ENCODE peak calls at places on chromosomes 16 and 17, in nine cellular contexts. One of them, this sample, is unnamed.

GRCh38 chr16:69443809-69444611 is 19.6 kb downstream of the CYB5B start:
- DNase-seq in nucleus accumbens: no peak
- DNase-seq in amniotic stem cell: peak; percentile 33
- DNase-seq in stromal cell of bone marrow: no peak
- DNase-seq in GM13976: no peak
- DNase-seq in activated naive CD8-positive, alpha-beta T cell treated with anti-CD3 and anti-CD28 coated beads, Interleukin-2, amount 50 U/mL, for 24 hours: no peak
- DNase-seq in testis: peak; percentile 22
- DNase-seq in nephron progenitor cell: no peak
- DNase-seq in ovary: peak; percentile 58
- DNase-seq in this sample: no peak

GRCh38 chr16:49504626-49505025 is 131.0 kb downstream of the C16orf78 start:
- DNase-seq in testis: no peak
- DNase-seq in GM13976: no peak
- DNase-seq in activated naive CD8-positive, alpha-beta T cell treated with anti-CD3 and anti-CD28 coated beads, Interleukin-2, amount 50 U/mL, for 24 hours: no peak
- DNase-seq in nephron progenitor cell: no peak
- DNase-seq in amniotic stem cell: no peak
- DNase-seq in nucleus accumbens: no peak
- DNase-seq in ovary: no peak
- DNase-seq in stromal cell of bone marrow: no peak
- DNase-seq in this sample: no peak

GRCh38 chr16:23803591-23804123 is 32.1 kb upstream of the PRKCB start:
- DNase-seq in activated naive CD8-positive, alpha-beta T cell treated with anti-CD3 and anti-CD28 coated beads, Interleukin-2, amount 50 U/mL, for 24 hours: peak; percentile 80
- DNase-seq in stromal cell of bone marrow: no peak
- DNase-seq in GM13976: peak; percentile 75
- DNase-seq in ovary: no peak
- DNase-seq in testis: peak; percentile 89
- DNase-seq in amniotic stem cell: no peak
- DNase-seq in nephron progenitor cell: peak; percentile 57
- DNase-seq in nucleus accumbens: no peak
- DNase-seq in this sample: no peak

GRCh38 chr17:55496094-55496881 is 15.0 kb downstream of the SMIM36 start:
- DNase-seq in ovary: no peak
- DNase-seq in GM13976: peak; percentile 25
- DNase-seq in nucleus accumbens: no peak
- DNase-seq in stromal cell of bone marrow: peak; percentile 26
- DNase-seq in amniotic stem cell: no peak
- DNase-seq in testis: peak; percentile 20
- DNase-seq in nephron progenitor cell: no peak
- DNase-seq in activated naive CD8-positive, alpha-beta T cell treated with anti-CD3 and anti-CD28 coated beads, Interleukin-2, amount 50 U/mL, for 24 hours: no peak
- DNase-seq in this sample: no peak

GRCh38 chr17:3965123-3965800 is 1.0 kb upstream of the ATP2A3 start:
- DNase-seq in activated naive CD8-positive, alpha-beta T cell treated with anti-CD3 and anti-CD28 coated beads, Interleukin-2, amount 50 U/mL, for 24 hours: peak; percentile 74
- DNase-seq in nephron progenitor cell: peak; percentile 58
- DNase-seq in stromal cell of bone marrow: no peak
- DNase-seq in testis: peak; percentile 58
- DNase-seq in nucleus accumbens: no peak
- DNase-seq in amniotic stem cell: no peak
- DNase-seq in GM13976: peak; percentile 89
- DNase-seq in ovary: no peak
- DNase-seq in this sample: peak; percentile 63

GRCh38 chr16:51540259-51540658 is 389.2 kb upstream of the SALL1 start:
- DNase-seq in GM13976: no peak
- DNase-seq in amniotic stem cell: no peak
- DNase-seq in ovary: no peak
- DNase-seq in testis: no peak
- DNase-seq in activated naive CD8-positive, alpha-beta T cell treated with anti-CD3 and anti-CD28 coated beads, Interleukin-2, amount 50 U/mL, for 24 hours: no peak
- DNase-seq in nephron progenitor cell: no peak
- DNase-seq in stromal cell of bone marrow: no peak
- DNase-seq in nucleus accumbens: no peak
- DNase-seq in this sample: no peak

GRCh38 chr16:24758373-24758772 is 28.9 kb downstream of the TNRC6A start:
- DNase-seq in stromal cell of bone marrow: no peak
- DNase-seq in activated naive CD8-positive, alpha-beta T cell treated with anti-CD3 and anti-CD28 coated beads, Interleukin-2, amount 50 U/mL, for 24 hours: no peak
- DNase-seq in nephron progenitor cell: no peak
- DNase-seq in GM13976: no peak
- DNase-seq in amniotic stem cell: no peak
- DNase-seq in ovary: no peak
- DNase-seq in testis: no peak
- DNase-seq in nucleus accumbens: no peak
- DNase-seq in this sample: no peak

GRCh38 chr17:18039535-18040286 is 503 bp downstream of the GID4 start:
- DNase-seq in activated naive CD8-positive, alpha-beta T cell treated with anti-CD3 and anti-CD28 coated beads, Interleukin-2, amount 50 U/mL, for 24 hours: no peak
- DNase-seq in stromal cell of bone marrow: no peak
- DNase-seq in nucleus accumbens: no peak
- DNase-seq in GM13976: no peak
- DNase-seq in nephron progenitor cell: no peak
- DNase-seq in ovary: no peak
- DNase-seq in amniotic stem cell: no peak
- DNase-seq in testis: no peak
- DNase-seq in this sample: no peak

GRCh38 chr17:8162997-8163977 is 539 bp upstream of the VAMP2 start:
- DNase-seq in ovary: peak; percentile 62
- DNase-seq in activated naive CD8-positive, alpha-beta T cell treated with anti-CD3 and anti-CD28 coated beads, Interleukin-2, amount 50 U/mL, for 24 hours: peak; percentile 48
- DNase-seq in nucleus accumbens: no peak
- DNase-seq in stromal cell of bone marrow: no peak
- DNase-seq in GM13976: no peak
- DNase-seq in amniotic stem cell: no peak
- DNase-seq in testis: peak; percentile 47
- DNase-seq in nephron progenitor cell: no peak
- DNase-seq in this sample: no peak

GRCh38 chr17:55285340-55286301 is 20.9 kb downstream of the HLF start:
- DNase-seq in nucleus accumbens: no peak
- DNase-seq in GM13976: no peak
- DNase-seq in nephron progenitor cell: no peak
- DNase-seq in activated naive CD8-positive, alpha-beta T cell treated with anti-CD3 and anti-CD28 coated beads, Interleukin-2, amount 50 U/mL, for 24 hours: no peak
- DNase-seq in ovary: peak; percentile 99
- DNase-seq in testis: peak; percentile 97
- DNase-seq in amniotic stem cell: no peak
- DNase-seq in stromal cell of bone marrow: peak; percentile 46
- DNase-seq in this sample: no peak

GRCh38 chr17:27657620-27658019 is 26.6 kb downstream of the LGALS9 start:
- DNase-seq in nephron progenitor cell: peak; percentile 52
- DNase-seq in activated naive CD8-positive, alpha-beta T cell treated with anti-CD3 and anti-CD28 coated beads, Interleukin-2, amount 50 U/mL, for 24 hours: no peak
- DNase-seq in amniotic stem cell: no peak
- DNase-seq in ovary: no peak
- DNase-seq in GM13976: no peak
- DNase-seq in nucleus accumbens: no peak
- DNase-seq in testis: no peak
- DNase-seq in stromal cell of bone marrow: no peak
- DNase-seq in this sample: no peak

GRCh38 chr17:61227866-61228265 is 171.8 kb upstream of the TBX2 start:
- DNase-seq in ovary: no peak
- DNase-seq in testis: no peak
- DNase-seq in GM13976: no peak
- DNase-seq in nucleus accumbens: no peak
- DNase-seq in amniotic stem cell: no peak
- DNase-seq in activated naive CD8-positive, alpha-beta T cell treated with anti-CD3 and anti-CD28 coated beads, Interleukin-2, amount 50 U/mL, for 24 hours: no peak
- DNase-seq in nephron progenitor cell: no peak
- DNase-seq in stromal cell of bone marrow: no peak
- DNase-seq in this sample: no peak

GRCh38 chr17:44014133-44014436 is 678 bp downstream of the TMEM101 start:
- DNase-seq in nephron progenitor cell: no peak
- DNase-seq in GM13976: no peak
- DNase-seq in nucleus accumbens: no peak
- DNase-seq in amniotic stem cell: no peak
- DNase-seq in testis: no peak
- DNase-seq in activated naive CD8-positive, alpha-beta T cell treated with anti-CD3 and anti-CD28 coated beads, Interleukin-2, amount 50 U/mL, for 24 hours: no peak
- DNase-seq in stromal cell of bone marrow: no peak
- DNase-seq in ovary: no peak
- DNase-seq in this sample: no peak

GRCh38 chr17:80361495-80362220 is 53.3 kb upstream of the ENDOV start:
- DNase-seq in nucleus accumbens: no peak
- DNase-seq in nephron progenitor cell: peak; percentile 41
- DNase-seq in amniotic stem cell: no peak
- DNase-seq in ovary: no peak
- DNase-seq in testis: no peak
- DNase-seq in GM13976: no peak
- DNase-seq in stromal cell of bone marrow: no peak
- DNase-seq in activated naive CD8-positive, alpha-beta T cell treated with anti-CD3 and anti-CD28 coated beads, Interleukin-2, amount 50 U/mL, for 24 hours: peak; percentile 35
- DNase-seq in this sample: no peak

GRCh38 chr16:72819345-72819744 is 228.6 kb downstream of the ZFHX3 start:
- DNase-seq in nephron progenitor cell: no peak
- DNase-seq in amniotic stem cell: peak; percentile 20
- DNase-seq in nucleus accumbens: no peak
- DNase-seq in activated naive CD8-positive, alpha-beta T cell treated with anti-CD3 and anti-CD28 coated beads, Interleukin-2, amount 50 U/mL, for 24 hours: no peak
- DNase-seq in ovary: no peak
- DNase-seq in testis: no peak
- DNase-seq in stromal cell of bone marrow: peak; percentile 40
- DNase-seq in GM13976: no peak
- DNase-seq in this sample: no peak

GRCh38 chr16:87581867-87582220 is 20.5 kb upstream of the JPH3 start:
- DNase-seq in nephron progenitor cell: no peak
- DNase-seq in nucleus accumbens: no peak
- DNase-seq in GM13976: no peak
- DNase-seq in ovary: peak; percentile 94
- DNase-seq in stromal cell of bone marrow: peak; percentile 99
- DNase-seq in testis: peak; percentile 88
- DNase-seq in amniotic stem cell: peak; percentile 83
- DNase-seq in activated naive CD8-positive, alpha-beta T cell treated with anti-CD3 and anti-CD28 coated beads, Interleukin-2, amount 50 U/mL, for 24 hours: no peak
- DNase-seq in this sample: no peak

GRCh38 chr17:794876-795275 is 12.7 kb downstream of the MRM3 start:
- DNase-seq in testis: peak; percentile 89
- DNase-seq in stromal cell of bone marrow: peak; percentile 62
- DNase-seq in nucleus accumbens: peak; percentile 20
- DNase-seq in activated naive CD8-positive, alpha-beta T cell treated with anti-CD3 and anti-CD28 coated beads, Interleukin-2, amount 50 U/mL, for 24 hours: peak; percentile 57
- DNase-seq in GM13976: peak; percentile 81
- DNase-seq in nephron progenitor cell: peak; percentile 79
- DNase-seq in amniotic stem cell: peak; percentile 40
- DNase-seq in ovary: peak; percentile 79
- DNase-seq in this sample: peak; percentile 84